ENCODE peak calls at places on chromosomes 3 and 15, in seven cellular contexts. M, K, T, N, W, Y and Z are unnamed samples.

GRCh38 chr3:172159962-172160538 is 120.7 kb downstream of the FNDC3B start:
- DNase-seq in M (no peak), K (no peak), T (no peak), N (no peak), W (no peak), Y (no peak), Z (no peak)

GRCh38 chr3:20669675-20670074 is 483.7 kb upstream of the SGO1 start:
- DNase-seq in M (no peak), K (no peak), T (no peak), N (no peak), W (no peak), Y (no peak), Z (no peak)

GRCh38 chr3:196712514-196713413 is 587 bp downstream of the PIGX start:
- DNase-seq in M (no peak), K (no peak), T (no peak), N (peak; percentile 94), W (peak; percentile 87), Y (no peak), Z (peak; percentile 61)

GRCh38 chr15:93031103-93031464 is 57.9 kb downstream of the RGMA start:
- DNase-seq in M (no peak), K (no peak), T (no peak), N (no peak), W (no peak), Y (no peak), Z (no peak)

GRCh38 chr3:139109271-139109670 is 64.6 kb upstream of the PRR23C start:
- DNase-seq in M (no peak), K (no peak), T (no peak), N (no peak), W (no peak), Y (no peak), Z (no peak)

GRCh38 chr3:128455786-128456748 is 10.6 kb downstream of the DNAJB8 start:
- DNase-seq in M (no peak), K (no peak), T (no peak), N (no peak), W (no peak), Y (no peak), Z (no peak)

GRCh38 chr3:195114786-195115597 is 156.0 kb downstream of the XXYLT1 start:
- DNase-seq in M (no peak), K (no peak), T (no peak), N (peak; percentile 42), W (no peak), Y (no peak), Z (no peak)

GRCh38 chr3:63977893-63978292 is 45.4 kb downstream of the PSMD6 start:
- DNase-seq in M (no peak), K (no peak), T (no peak), N (no peak), W (no peak), Y (no peak), Z (no peak)

GRCh38 chr3:23254875-23255274 is 51.7 kb downstream of the UBE2E2 start:
- DNase-seq in M (no peak), K (no peak), T (no peak), N (no peak), W (no peak), Y (no peak), Z (no peak)